ENCODE peak calls at places on chromosomes 4 and X, in five cellular contexts. F, B, J, A and O are unnamed samples. For H3K9me3 and H3K4me1, the result is how much of the 10 kb centered on the place peaks cover.

GRCh38 chr4:8356856-8357255 is 83.7 kb downstream of the ACOX3 start:
- DNase-seq in B (peak), A (no peak), J (no peak), F (no peak), O (no peak)

GRCh38 chrX:40154229-40154852 is 56.6 kb upstream of the BCOR start:
- DNase-seq in J (peak), A (peak), F (no peak), B (peak), O (peak)

GRCh38 chr4:150305995-150306394 is 227.8 kb downstream of the DCLK2 start:
- DNase-seq in F (no peak), J (no peak), B (no peak), A (no peak), O (peak)

GRCh38 chrX:24851776-24852175 is 158.1 kb downstream of the POLA1 start:
- DNase-seq in A (no peak), F (no peak), B (no peak), J (no peak), O (no peak)

GRCh38 chrX:26649534-26649933 is 433.6 kb downstream of the MAGEB5 start:
- DNase-seq in F (peak), A (peak), B (no peak), J (no peak), O (peak)

GRCh38 chrX:40005290-40006011 is 92.3 kb downstream of the BCOR start:
- DNase-seq in A (no peak), B (peak), J (peak), F (no peak), O (no peak)

GRCh38 chr4:145812902-145813301 is 125.7 kb downstream of the ZNF827 start:
- DNase-seq in A (no peak), F (no peak), J (no peak), B (no peak), O (no peak)

GRCh38 chrX:19875051-19875432 is 12.4 kb downstream of the SH3KBP1 start:
- DNase-seq in B (no peak), J (no peak), A (no peak), F (no peak), O (no peak)

GRCh38 chr4:20444599-20445337 is 193.1 kb downstream of the SLIT2 start:
- DNase-seq in A (no peak), F (no peak), J (no peak), B (no peak), O (peak)

GRCh38 chr4:3332498-3332897 is 39.7 kb downstream of the RGS12 start:
- DNase-seq in A (no peak), B (peak), F (no peak), J (no peak), O (no peak)

DNA sequence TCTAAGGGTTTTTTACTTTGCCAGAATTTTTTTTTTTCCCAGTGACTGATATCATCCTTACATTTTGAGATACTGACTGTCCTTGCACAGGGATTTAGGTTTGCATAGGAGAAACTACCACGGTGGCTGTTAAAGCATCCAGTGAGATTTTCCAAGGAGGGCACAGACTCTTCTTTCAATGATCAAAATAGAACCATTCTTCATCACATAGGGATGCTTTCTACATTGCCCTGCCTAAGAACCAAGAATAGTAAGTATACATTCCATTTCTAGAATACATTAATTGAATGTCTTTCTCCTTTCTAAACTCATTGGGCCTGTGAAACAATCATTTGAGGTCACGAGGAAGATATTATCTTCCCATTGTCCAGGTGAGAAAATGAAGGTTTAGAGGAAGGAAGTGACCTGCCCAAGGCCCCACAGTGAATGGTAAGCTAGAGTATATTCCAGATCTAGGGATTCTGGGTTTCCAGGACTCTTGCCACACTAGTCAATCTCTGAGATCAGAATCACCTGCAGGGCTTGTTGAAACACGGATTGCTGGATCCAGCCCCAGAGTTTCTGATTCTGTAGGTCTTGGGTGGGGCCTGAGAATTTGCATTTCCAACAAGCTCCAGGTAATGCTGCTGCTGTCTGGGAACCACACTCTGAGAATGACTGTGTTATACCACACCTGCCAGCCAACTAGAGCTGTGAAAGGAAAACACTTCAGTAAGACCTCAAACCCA is 17.7 kb upstream of the TMEM154 start:
- DNase-seq in F (no peak), A (no peak), B (peak), J (no peak), O (no peak)
- H3K4me3 ChIP-seq in F (no peak), A (no peak), B (no peak), J (no peak), O (no peak)

GRCh38 chr4:1590244-1590643 is 93.9 kb downstream of the FAM53A start:
- DNase-seq in B (peak), F (no peak), J (no peak), A (no peak), O (no peak)
- H3K9me3 ChIP-seq in B (under half), F (under half), J (under half), A (under half), O (under half)

DNA sequence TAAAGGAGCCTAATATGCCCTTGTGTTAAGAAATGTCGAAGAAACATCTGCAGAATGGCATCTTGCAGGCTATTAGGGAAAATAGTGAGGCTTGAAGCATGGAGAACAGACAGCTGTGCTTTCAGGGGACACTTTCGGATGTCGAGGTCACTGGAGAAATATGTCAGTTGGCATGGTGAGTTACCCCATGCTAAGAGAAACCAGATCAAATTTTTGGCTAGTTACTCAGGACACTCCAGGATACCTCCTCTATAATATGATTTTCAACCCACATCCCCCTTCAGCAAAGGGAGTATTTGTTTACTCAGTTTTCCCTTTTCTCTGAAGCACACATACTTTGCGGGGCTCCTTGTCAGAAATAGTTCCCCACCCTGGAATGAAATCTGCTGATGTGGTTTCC is 171.4 kb downstream of the GPC3 start:
- DNase-seq in F (no peak), B (no peak), J (no peak), A (no peak), O (peak)
- H3K4me1 ChIP-seq in F (under half), B (under half), J (under half), A (under half), O (under half)

GRCh38 chr4:184514121-184514988 is 40.0 kb upstream of the IRF2 start:
- DNase-seq in F (peak), J (no peak), A (no peak), B (peak), O (peak)
- H3K4me3 ChIP-seq in F (no peak), J (no peak), A (no peak), B (no peak), O (peak)

GRCh38 chr4:1258457-1258856 is 9.5 kb upstream of the CTBP1 start:
- DNase-seq in B (no peak), F (no peak), J (no peak), A (no peak), O (no peak)

GRCh38 chr4:1253831-1254230 is 4.9 kb upstream of the CTBP1 start:
- DNase-seq in A (no peak), B (no peak), J (no peak), F (no peak), O (no peak)

GRCh38 chr4:1255151-1255550 is 6.2 kb upstream of the CTBP1 start:
- DNase-seq in F (no peak), A (no peak), J (no peak), B (no peak), O (no peak)

GRCh38 chr4:1252928-1253492 is 4.1 kb upstream of the CTBP1 start:
- DNase-seq in J (no peak), A (no peak), B (no peak), F (no peak), O (no peak)

GRCh38 chr4:1255699-1256098 is 6.8 kb upstream of the CTBP1 start:
- DNase-seq in A (no peak), F (no peak), B (no peak), J (no peak), O (no peak)
- H3K9me3 ChIP-seq in A (under half), F (under half), B (half or more), J (under half), O (under half)

GRCh38 chr4:158670975-158671664 is 567 bp downstream of the C4orf46 start:
- DNase-seq in B (peak), F (peak), A (peak), J (peak), O (peak)

GRCh38 chr4:158664806-158665205 is 6.9 kb downstream of the C4orf46 start:
- DNase-seq in F (no peak), B (no peak), A (no peak), J (peak), O (no peak)

GRCh38 chr4:158669310-158669709 is 2.4 kb downstream of the C4orf46 start:
- DNase-seq in F (no peak), A (no peak), B (no peak), J (no peak), O (no peak)

GRCh38 chr4:158667651-158668198 is 4.0 kb downstream of the C4orf46 start:
- DNase-seq in J (no peak), F (no peak), A (peak), B (peak), O (peak)

GRCh38 chr4:158666892-158667291 is 4.8 kb downstream of the C4orf46 start:
- DNase-seq in B (no peak), A (no peak), F (no peak), J (no peak), O (no peak)
- H3K4me1 ChIP-seq in B (under half), A (under half), F (under half), J (under half), O (under half)

GRCh38 chrX:9467181-9467580 is 2.3 kb downstream of the TBL1X start:
- DNase-seq in B (no peak), A (peak), F (no peak), J (no peak), O (no peak)
- H3K4me3 ChIP-seq in B (peak), A (peak), F (no peak), J (no peak), O (no peak)

GRCh38 chrX:148960060-148960459 is 459.6 kb downstream of the AFF2 start:
- DNase-seq in B (no peak), A (no peak), J (no peak), F (no peak), O (no peak)
- H3K9me3 ChIP-seq in B (under half), A (under half), J (under half), F (under half), O (under half)

DNA sequence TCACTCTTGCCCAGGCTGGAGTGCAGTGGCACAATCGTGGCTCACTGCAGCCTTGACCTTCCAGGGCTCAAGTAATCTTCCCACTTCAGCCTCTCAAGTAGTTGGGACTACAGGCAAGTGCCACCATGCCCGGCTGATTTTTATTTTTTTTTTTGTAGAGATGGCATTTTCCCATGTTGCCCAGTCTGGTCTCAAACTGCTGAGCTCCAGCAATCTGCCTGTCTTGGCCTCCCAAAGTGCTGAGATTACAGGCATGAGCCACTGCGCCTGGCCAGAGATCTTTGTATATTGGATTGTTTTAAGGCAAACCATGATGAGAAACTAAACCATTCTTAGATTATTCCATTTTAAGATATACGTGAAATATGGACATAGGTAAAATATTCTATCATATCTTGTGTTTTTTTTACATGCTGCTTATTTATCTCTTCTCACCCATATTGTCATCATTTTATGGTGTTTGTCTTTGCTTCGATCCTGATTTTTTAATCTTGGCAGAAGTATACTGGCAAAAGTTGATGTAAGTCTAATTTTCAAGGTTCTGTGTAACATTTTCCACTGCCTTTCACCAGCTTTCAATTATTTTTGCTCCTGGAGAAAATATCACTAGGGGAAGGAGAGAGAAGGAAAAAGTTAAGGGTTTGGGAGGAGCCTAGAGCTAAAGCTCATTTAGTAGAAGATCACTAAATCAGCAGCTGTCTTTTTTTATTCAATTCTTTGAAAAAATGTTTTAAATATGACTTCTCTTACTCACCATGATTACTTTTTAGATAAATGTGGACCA is 27.8 kb downstream of the PDLIM5 start:
- DNase-seq in A (no peak), B (no peak), J (no peak), F (no peak), O (no peak)
- H3K4me1 ChIP-seq in A (under half), B (under half), J (under half), F (under half), O (under half)